ENCODE peak calls at places on chromosomes 12 and 14, in nine cellular contexts. One of them, this sample, is unnamed.

GRCh38 chr12:38456769-38457168 is 140.2 kb downstream of the ALG10B start:
- DNase-seq in T follicular helper cell: no peak
- DNase-seq in mesendoderm: peak
- DNase-seq in BE2C: no peak
- DNase-seq in fibroblast of lung: no peak
- DNase-seq in T-helper 2 cell: no peak
- DNase-seq in foreskin fibroblast: no peak
- DNase-seq in RPMI7951: no peak
- DNase-seq in GM23338: no peak
- DNase-seq in this sample: no peak

GRCh38 chr12:47852096-47852571 is 32.4 kb upstream of the HDAC7 start:
- DNase-seq in T follicular helper cell: no peak
- DNase-seq in mesendoderm: no peak
- DNase-seq in BE2C: no peak
- DNase-seq in fibroblast of lung: no peak
- DNase-seq in T-helper 2 cell: no peak
- DNase-seq in foreskin fibroblast: no peak
- DNase-seq in RPMI7951: no peak
- DNase-seq in GM23338: no peak
- DNase-seq in this sample: no peak

GRCh38 chr12:49304161-49304560 is 9.2 kb downstream of the PRPH start:
- DNase-seq in T follicular helper cell: no peak
- DNase-seq in mesendoderm: peak
- DNase-seq in BE2C: peak
- DNase-seq in fibroblast of lung: peak
- DNase-seq in T-helper 2 cell: no peak
- DNase-seq in foreskin fibroblast: peak
- DNase-seq in RPMI7951: peak
- DNase-seq in GM23338: no peak
- DNase-seq in this sample: no peak

GRCh38 chr12:17215754-17216153 is 609.8 kb upstream of the LMO3 start:
- DNase-seq in T follicular helper cell: no peak
- DNase-seq in mesendoderm: peak
- DNase-seq in BE2C: no peak
- DNase-seq in fibroblast of lung: no peak
- DNase-seq in T-helper 2 cell: no peak
- DNase-seq in foreskin fibroblast: no peak
- DNase-seq in RPMI7951: no peak
- DNase-seq in GM23338: peak
- DNase-seq in this sample: no peak

GRCh38 chr14:44166611-44167010 is 340.5 kb downstream of the FSCB start:
- DNase-seq in T follicular helper cell: no peak
- DNase-seq in mesendoderm: no peak
- DNase-seq in BE2C: no peak
- DNase-seq in fibroblast of lung: no peak
- DNase-seq in T-helper 2 cell: no peak
- DNase-seq in foreskin fibroblast: no peak
- DNase-seq in RPMI7951: no peak
- DNase-seq in GM23338: no peak
- DNase-seq in this sample: no peak

GRCh38 chr14:63852817-63853730 is at the start of gene SYNE2:
- DNase-seq in T follicular helper cell: peak
- DNase-seq in mesendoderm: peak
- DNase-seq in BE2C: peak
- DNase-seq in fibroblast of lung: peak
- DNase-seq in T-helper 2 cell: peak
- DNase-seq in foreskin fibroblast: peak
- DNase-seq in RPMI7951: peak
- DNase-seq in GM23338: peak
- DNase-seq in this sample: peak

GRCh38 chr12:15123401-15123800 is 97.8 kb downstream of the RERG start:
- DNase-seq in T follicular helper cell: no peak
- DNase-seq in mesendoderm: no peak
- DNase-seq in BE2C: no peak
- DNase-seq in fibroblast of lung: no peak
- DNase-seq in T-helper 2 cell: no peak
- DNase-seq in foreskin fibroblast: no peak
- DNase-seq in RPMI7951: no peak
- DNase-seq in GM23338: no peak
- DNase-seq in this sample: no peak

GRCh38 chr12:50246873-50247612 is 36.3 kb downstream of the LIMA1 start:
- DNase-seq in T follicular helper cell: no peak
- DNase-seq in mesendoderm: peak
- DNase-seq in BE2C: peak
- DNase-seq in fibroblast of lung: peak
- DNase-seq in T-helper 2 cell: peak
- DNase-seq in foreskin fibroblast: peak
- DNase-seq in RPMI7951: peak
- DNase-seq in GM23338: no peak
- DNase-seq in this sample: no peak

GRCh38 chr14:98785578-98785977 is 486.4 kb downstream of the BCL11B start:
- DNase-seq in T follicular helper cell: no peak
- DNase-seq in mesendoderm: no peak
- DNase-seq in BE2C: no peak
- DNase-seq in fibroblast of lung: no peak
- DNase-seq in T-helper 2 cell: no peak
- DNase-seq in foreskin fibroblast: no peak
- DNase-seq in RPMI7951: no peak
- DNase-seq in GM23338: no peak
- DNase-seq in this sample: no peak

GRCh38 chr12:28629691-28630090 is 439.4 kb downstream of the CCDC91 start:
- DNase-seq in T follicular helper cell: no peak
- DNase-seq in mesendoderm: no peak
- DNase-seq in BE2C: no peak
- DNase-seq in fibroblast of lung: no peak
- DNase-seq in T-helper 2 cell: no peak
- DNase-seq in foreskin fibroblast: no peak
- DNase-seq in RPMI7951: no peak
- DNase-seq in GM23338: no peak
- DNase-seq in this sample: no peak

GRCh38 chr12:1879633-1880032 is 38.8 kb downstream of the CACNA2D4 start:
- DNase-seq in T follicular helper cell: no peak
- DNase-seq in mesendoderm: no peak
- DNase-seq in BE2C: no peak
- DNase-seq in fibroblast of lung: no peak
- DNase-seq in T-helper 2 cell: no peak
- DNase-seq in foreskin fibroblast: no peak
- DNase-seq in RPMI7951: no peak
- DNase-seq in GM23338: no peak
- DNase-seq in this sample: no peak

GRCh38 chr12:47889040-47889439 is 15.8 kb downstream of the VDR start:
- DNase-seq in T follicular helper cell: no peak
- DNase-seq in mesendoderm: no peak
- DNase-seq in BE2C: no peak
- DNase-seq in fibroblast of lung: no peak
- DNase-seq in T-helper 2 cell: peak
- DNase-seq in foreskin fibroblast: no peak
- DNase-seq in RPMI7951: no peak
- DNase-seq in GM23338: no peak
- DNase-seq in this sample: no peak